ENCODE peak calls at places on chromosomes 12 and 14, in nine cellular contexts. H is NCI-H446 treated with DMSO at 0.1 percent for 48 hours, R is keratinocyte, S is tibial nerve, A is M059J, N is progenitor cell of endocrine pancreas, L is left colon, Z is substantia nigra, D is H1. C is an unnamed sample.

GRCh38 chr12:92961949-92962348 is 32.9 kb upstream of the EEA1 start:
- DNase-seq in H (no peak), R (no peak), S (no peak), A (peak; percentile 76), N (no peak), L (no peak), Z (no peak), D (no peak), C (peak; percentile 81)

GRCh38 chr12:49296034-49296835 is 1.3 kb downstream of the PRPH start:
- DNase-seq in H (no peak), R (no peak), S (no peak), A (no peak), N (peak; percentile 57), L (peak; percentile 39), Z (no peak), D (no peak), C (no peak)

GRCh38 chr14:21069388-21070082 is 569 bp upstream of the ARHGEF40 start:
- DNase-seq in H (no peak), R (no peak), S (no peak), A (peak; percentile 34), N (no peak), L (no peak), Z (peak; percentile 61), D (no peak), C (peak; percentile 62)

GRCh38 chr12:13062669-13063068 is 18.5 kb downstream of the FAM234B start:
- DNase-seq in H (no peak), R (no peak), S (no peak), A (no peak), N (no peak), L (no peak), Z (no peak), D (no peak), C (no peak)

GRCh38 chr14:75399819-75400678 is 27.8 kb upstream of the JDP2 start:
- DNase-seq in H (peak; percentile 98), R (peak; percentile 81), S (peak; percentile 65), A (peak; percentile 89), N (no peak), L (peak; percentile 98), Z (peak; percentile 43), D (no peak), C (peak; percentile 24)

GRCh38 chr12:80056232-80056631 is 43.1 kb upstream of the OTOGL start:
- DNase-seq in H (peak; percentile 20), R (no peak), S (no peak), A (no peak), N (no peak), L (no peak), Z (no peak), D (no peak), C (no peak)

GRCh38 chr12:32595251-32595650 is 83.8 kb upstream of the DNM1L start:
- DNase-seq in H (no peak), R (peak; percentile 61), S (no peak), A (peak; percentile 41), N (no peak), L (no peak), Z (no peak), D (no peak), C (peak; percentile 29)

GRCh38 chr14:78164226-78164853 is 5.8 kb upstream of the NRXN3 start:
- DNase-seq in H (no peak), R (no peak), S (no peak), A (no peak), N (peak; percentile 43), L (no peak), Z (no peak), D (peak; percentile 50), C (peak; percentile 4)

GRCh38 chr12:56574210-56574609 is 52.6 kb downstream of the RBMS2 start:
- DNase-seq in H (no peak), R (no peak), S (no peak), A (no peak), N (no peak), L (no peak), Z (no peak), D (no peak), C (no peak)

GRCh38 chr12:82896979-82897378 is 210.3 kb downstream of the TMTC2 start:
- DNase-seq in H (no peak), R (no peak), S (no peak), A (peak; percentile 0), N (no peak), L (peak; percentile 33), Z (no peak), D (no peak), C (no peak)

GRCh38 chr14:94581127-94581999 is at the start of gene SERPINA5:
- DNase-seq in H (no peak), R (no peak), S (peak; percentile 46), A (peak; percentile 37), N (no peak), L (no peak), Z (no peak), D (no peak), C (peak; percentile 71)

GRCh38 chr14:36438883-36439282 is 81.1 kb downstream of the NKX2-1 start:
- DNase-seq in H (peak; percentile 85), R (no peak), S (no peak), A (no peak), N (no peak), L (no peak), Z (no peak), D (no peak), C (no peak)